ENCODE peak calls at places on chromosome 18, in nine cellular contexts. One of them, this sample, is unnamed.
A peak's percentile ranks its signal among the peaks of the same experiment; 100 is the strongest.

GRCh38 chr18:59067873-59068272 is 71.8 kb upstream of the SEC11C start:
- DNase-seq in kidney: no peak
- DNase-seq in posterior cingulate gyrus: no peak
- DNase-seq in iPS-NIHi11: no peak
- DNase-seq in NCI-H1092: no peak
- DNase-seq in stimulated activated CD8-positive, alpha-beta memory T cell treated with anti-CD3 and anti-CD28 coated beads, Interleukin-15, amount 100 ng/mL, for 24 hours: no peak
- DNase-seq in EH: no peak
- DNase-seq in NT2/D1: no peak
- DNase-seq in activated CD8-positive, alpha-beta memory T cell treated with anti-CD3 and anti-CD28 coated beads, Interleukin-2, amount 50 U/mL, for 48 hours: no peak
- DNase-seq in this sample: peak; percentile 18

GRCh38 chr18:31241900-31242409 is 76.0 kb upstream of the DSG1 start:
- DNase-seq in EH: no peak
- DNase-seq in NCI-H1092: no peak
- DNase-seq in NT2/D1: no peak
- DNase-seq in kidney: no peak
- DNase-seq in stimulated activated CD8-positive, alpha-beta memory T cell treated with anti-CD3 and anti-CD28 coated beads, Interleukin-15, amount 100 ng/mL, for 24 hours: no peak
- DNase-seq in activated CD8-positive, alpha-beta memory T cell treated with anti-CD3 and anti-CD28 coated beads, Interleukin-2, amount 50 U/mL, for 48 hours: no peak
- DNase-seq in iPS-NIHi11: peak; percentile 72
- DNase-seq in posterior cingulate gyrus: no peak
- DNase-seq in this sample: peak; percentile 16

GRCh38 chr18:36329684-36330434 is 32.3 kb downstream of the FHOD3 start:
- DNase-seq in iPS-NIHi11: no peak
- DNase-seq in NCI-H1092: no peak
- DNase-seq in activated CD8-positive, alpha-beta memory T cell treated with anti-CD3 and anti-CD28 coated beads, Interleukin-2, amount 50 U/mL, for 48 hours: no peak
- DNase-seq in NT2/D1: peak; percentile 39
- DNase-seq in kidney: no peak
- DNase-seq in stimulated activated CD8-positive, alpha-beta memory T cell treated with anti-CD3 and anti-CD28 coated beads, Interleukin-15, amount 100 ng/mL, for 24 hours: no peak
- DNase-seq in EH: no peak
- DNase-seq in posterior cingulate gyrus: no peak
- DNase-seq in this sample: peak; percentile 58

GRCh38 chr18:59041296-59041695 is 98.4 kb upstream of the SEC11C start:
- DNase-seq in NT2/D1: no peak
- DNase-seq in NCI-H1092: no peak
- DNase-seq in posterior cingulate gyrus: no peak
- DNase-seq in activated CD8-positive, alpha-beta memory T cell treated with anti-CD3 and anti-CD28 coated beads, Interleukin-2, amount 50 U/mL, for 48 hours: no peak
- DNase-seq in EH: no peak
- DNase-seq in stimulated activated CD8-positive, alpha-beta memory T cell treated with anti-CD3 and anti-CD28 coated beads, Interleukin-15, amount 100 ng/mL, for 24 hours: no peak
- DNase-seq in kidney: no peak
- DNase-seq in iPS-NIHi11: no peak
- DNase-seq in this sample: no peak

GRCh38 chr18:8826971-8827370 is 121.6 kb downstream of the MTCL1 start:
- DNase-seq in kidney: no peak
- DNase-seq in activated CD8-positive, alpha-beta memory T cell treated with anti-CD3 and anti-CD28 coated beads, Interleukin-2, amount 50 U/mL, for 48 hours: no peak
- DNase-seq in NT2/D1: no peak
- DNase-seq in NCI-H1092: no peak
- DNase-seq in EH: no peak
- DNase-seq in posterior cingulate gyrus: no peak
- DNase-seq in stimulated activated CD8-positive, alpha-beta memory T cell treated with anti-CD3 and anti-CD28 coated beads, Interleukin-15, amount 100 ng/mL, for 24 hours: no peak
- DNase-seq in iPS-NIHi11: no peak
- DNase-seq in this sample: no peak

GRCh38 chr18:28039078-28039477 is 137.9 kb downstream of the CDH2 start:
- DNase-seq in EH: peak; percentile 56
- DNase-seq in activated CD8-positive, alpha-beta memory T cell treated with anti-CD3 and anti-CD28 coated beads, Interleukin-2, amount 50 U/mL, for 48 hours: no peak
- DNase-seq in NT2/D1: no peak
- DNase-seq in kidney: no peak
- DNase-seq in iPS-NIHi11: no peak
- DNase-seq in stimulated activated CD8-positive, alpha-beta memory T cell treated with anti-CD3 and anti-CD28 coated beads, Interleukin-15, amount 100 ng/mL, for 24 hours: no peak
- DNase-seq in posterior cingulate gyrus: no peak
- DNase-seq in NCI-H1092: no peak
- DNase-seq in this sample: peak; percentile 34

GRCh38 chr18:8793445-8794132 is 88.2 kb downstream of the MTCL1 start:
- DNase-seq in posterior cingulate gyrus: no peak
- DNase-seq in iPS-NIHi11: no peak
- DNase-seq in stimulated activated CD8-positive, alpha-beta memory T cell treated with anti-CD3 and anti-CD28 coated beads, Interleukin-15, amount 100 ng/mL, for 24 hours: no peak
- DNase-seq in activated CD8-positive, alpha-beta memory T cell treated with anti-CD3 and anti-CD28 coated beads, Interleukin-2, amount 50 U/mL, for 48 hours: no peak
- DNase-seq in NT2/D1: no peak
- DNase-seq in EH: no peak
- DNase-seq in kidney: no peak
- DNase-seq in NCI-H1092: no peak
- DNase-seq in this sample: no peak

GRCh38 chr18:23553887-23554286 is 32.4 kb downstream of the NPC1 start:
- DNase-seq in activated CD8-positive, alpha-beta memory T cell treated with anti-CD3 and anti-CD28 coated beads, Interleukin-2, amount 50 U/mL, for 48 hours: no peak
- DNase-seq in NT2/D1: no peak
- DNase-seq in kidney: no peak
- DNase-seq in NCI-H1092: no peak
- DNase-seq in stimulated activated CD8-positive, alpha-beta memory T cell treated with anti-CD3 and anti-CD28 coated beads, Interleukin-15, amount 100 ng/mL, for 24 hours: no peak
- DNase-seq in iPS-NIHi11: no peak
- DNase-seq in posterior cingulate gyrus: no peak
- DNase-seq in EH: no peak
- DNase-seq in this sample: no peak

GRCh38 chr18:79818631-79819030 is 20.9 kb downstream of the KCNG2 start:
- DNase-seq in posterior cingulate gyrus: no peak
- DNase-seq in activated CD8-positive, alpha-beta memory T cell treated with anti-CD3 and anti-CD28 coated beads, Interleukin-2, amount 50 U/mL, for 48 hours: no peak
- DNase-seq in iPS-NIHi11: peak; percentile 7
- DNase-seq in EH: no peak
- DNase-seq in NCI-H1092: no peak
- DNase-seq in NT2/D1: no peak
- DNase-seq in stimulated activated CD8-positive, alpha-beta memory T cell treated with anti-CD3 and anti-CD28 coated beads, Interleukin-15, amount 100 ng/mL, for 24 hours: no peak
- DNase-seq in kidney: no peak
- DNase-seq in this sample: no peak

GRCh38 chr18:36089001-36089400 is 21.6 kb upstream of the RPRD1A start:
- DNase-seq in NCI-H1092: no peak
- DNase-seq in stimulated activated CD8-positive, alpha-beta memory T cell treated with anti-CD3 and anti-CD28 coated beads, Interleukin-15, amount 100 ng/mL, for 24 hours: no peak
- DNase-seq in NT2/D1: no peak
- DNase-seq in posterior cingulate gyrus: no peak
- DNase-seq in EH: no peak
- DNase-seq in activated CD8-positive, alpha-beta memory T cell treated with anti-CD3 and anti-CD28 coated beads, Interleukin-2, amount 50 U/mL, for 48 hours: no peak
- DNase-seq in kidney: no peak
- DNase-seq in iPS-NIHi11: no peak
- DNase-seq in this sample: no peak

GRCh38 chr18:23283933-23284430 is 148.7 kb downstream of the CABLES1 start:
- DNase-seq in kidney: no peak
- DNase-seq in EH: peak; percentile 49
- DNase-seq in NCI-H1092: no peak
- DNase-seq in activated CD8-positive, alpha-beta memory T cell treated with anti-CD3 and anti-CD28 coated beads, Interleukin-2, amount 50 U/mL, for 48 hours: no peak
- DNase-seq in stimulated activated CD8-positive, alpha-beta memory T cell treated with anti-CD3 and anti-CD28 coated beads, Interleukin-15, amount 100 ng/mL, for 24 hours: no peak
- DNase-seq in iPS-NIHi11: peak; percentile 53
- DNase-seq in posterior cingulate gyrus: no peak
- DNase-seq in NT2/D1: peak; percentile 87
- DNase-seq in this sample: peak; percentile 63

GRCh38 chr18:45254683-45255082 is 360.6 kb upstream of the SLC14A2 start:
- DNase-seq in activated CD8-positive, alpha-beta memory T cell treated with anti-CD3 and anti-CD28 coated beads, Interleukin-2, amount 50 U/mL, for 48 hours: no peak
- DNase-seq in iPS-NIHi11: no peak
- DNase-seq in kidney: peak; percentile 76
- DNase-seq in posterior cingulate gyrus: peak; percentile 11
- DNase-seq in stimulated activated CD8-positive, alpha-beta memory T cell treated with anti-CD3 and anti-CD28 coated beads, Interleukin-15, amount 100 ng/mL, for 24 hours: no peak
- DNase-seq in EH: peak; percentile 67
- DNase-seq in NT2/D1: no peak
- DNase-seq in NCI-H1092: no peak
- DNase-seq in this sample: no peak

GRCh38 chr18:76348267-76349066 is 146.6 kb downstream of the ZNF516 start:
- DNase-seq in activated CD8-positive, alpha-beta memory T cell treated with anti-CD3 and anti-CD28 coated beads, Interleukin-2, amount 50 U/mL, for 48 hours: no peak
- DNase-seq in kidney: peak; percentile 75
- DNase-seq in iPS-NIHi11: no peak
- DNase-seq in posterior cingulate gyrus: no peak
- DNase-seq in EH: no peak
- DNase-seq in NT2/D1: no peak
- DNase-seq in NCI-H1092: peak; percentile 86
- DNase-seq in stimulated activated CD8-positive, alpha-beta memory T cell treated with anti-CD3 and anti-CD28 coated beads, Interleukin-15, amount 100 ng/mL, for 24 hours: no peak
- DNase-seq in this sample: no peak

GRCh38 chr18:63073481-63073880 is 246.1 kb downstream of the BCL2 start:
- DNase-seq in stimulated activated CD8-positive, alpha-beta memory T cell treated with anti-CD3 and anti-CD28 coated beads, Interleukin-15, amount 100 ng/mL, for 24 hours: no peak
- DNase-seq in iPS-NIHi11: no peak
- DNase-seq in activated CD8-positive, alpha-beta memory T cell treated with anti-CD3 and anti-CD28 coated beads, Interleukin-2, amount 50 U/mL, for 48 hours: no peak
- DNase-seq in NT2/D1: no peak
- DNase-seq in kidney: no peak
- DNase-seq in posterior cingulate gyrus: no peak
- DNase-seq in EH: no peak
- DNase-seq in NCI-H1092: no peak
- DNase-seq in this sample: no peak

GRCh38 chr18:44048846-44049245 is 631.8 kb upstream of the SETBP1 start:
- DNase-seq in NCI-H1092: no peak
- DNase-seq in stimulated activated CD8-positive, alpha-beta memory T cell treated with anti-CD3 and anti-CD28 coated beads, Interleukin-15, amount 100 ng/mL, for 24 hours: no peak
- DNase-seq in posterior cingulate gyrus: no peak
- DNase-seq in kidney: no peak
- DNase-seq in iPS-NIHi11: no peak
- DNase-seq in EH: no peak
- DNase-seq in activated CD8-positive, alpha-beta memory T cell treated with anti-CD3 and anti-CD28 coated beads, Interleukin-2, amount 50 U/mL, for 48 hours: no peak
- DNase-seq in NT2/D1: peak; percentile 63
- DNase-seq in this sample: no peak

GRCh38 chr18:43380098-43380672 is 102.9 kb upstream of the SYT4 start:
- DNase-seq in NT2/D1: no peak
- DNase-seq in posterior cingulate gyrus: no peak
- DNase-seq in stimulated activated CD8-positive, alpha-beta memory T cell treated with anti-CD3 and anti-CD28 coated beads, Interleukin-15, amount 100 ng/mL, for 24 hours: no peak
- DNase-seq in iPS-NIHi11: no peak
- DNase-seq in activated CD8-positive, alpha-beta memory T cell treated with anti-CD3 and anti-CD28 coated beads, Interleukin-2, amount 50 U/mL, for 48 hours: no peak
- DNase-seq in kidney: no peak
- DNase-seq in EH: no peak
- DNase-seq in NCI-H1092: no peak
- DNase-seq in this sample: no peak

This sample was measured in IMR-90.